ENCODE peak calls at places on chromosomes 12 and 14, in four cellular contexts. N, O, Q and L are unnamed samples.

GRCh38 chr12:68918960-68919359 is 14.0 kb downstream of the CPM start:
- DNase-seq in N (no peak), O (no peak), Q (no peak), L (no peak)

GRCh38 chr14:101200008-101200649 is 296.6 kb upstream of the RTL1 start:
- DNase-seq in N (no peak), O (no peak), Q (no peak), L (no peak)

GRCh38 chr14:53004976-53005375 is 54.1 kb upstream of the FERMT2 start:
- DNase-seq in N (no peak), O (no peak), Q (no peak), L (no peak)

GRCh38 chr14:73457050-73457934 is 1.1 kb downstream of the NUMB start:
- DNase-seq in N (no peak), O (peak), Q (peak), L (peak)

GRCh38 chr12:39380090-39380489 is 62.8 kb downstream of the KIF21A start:
- DNase-seq in N (no peak), O (no peak), Q (no peak), L (no peak)

GRCh38 chr12:93325855-93326254 is 51.9 kb upstream of the NUDT4 start:
- DNase-seq in N (no peak), O (no peak), Q (no peak), L (no peak)

GRCh38 chr12:131213896-131214442 is 260.3 kb downstream of the ADGRD1 start:
- DNase-seq in N (no peak), O (no peak), Q (no peak), L (no peak)

GRCh38 chr12:45518516-45519235 is 210.8 kb upstream of the ARID2 start:
- DNase-seq in N (no peak), O (no peak), Q (no peak), L (no peak)

GRCh38 chr14:99981806-99982205 is 83.4 kb upstream of the EVL start:
- DNase-seq in N (no peak), O (no peak), Q (no peak), L (no peak)

DNA sequence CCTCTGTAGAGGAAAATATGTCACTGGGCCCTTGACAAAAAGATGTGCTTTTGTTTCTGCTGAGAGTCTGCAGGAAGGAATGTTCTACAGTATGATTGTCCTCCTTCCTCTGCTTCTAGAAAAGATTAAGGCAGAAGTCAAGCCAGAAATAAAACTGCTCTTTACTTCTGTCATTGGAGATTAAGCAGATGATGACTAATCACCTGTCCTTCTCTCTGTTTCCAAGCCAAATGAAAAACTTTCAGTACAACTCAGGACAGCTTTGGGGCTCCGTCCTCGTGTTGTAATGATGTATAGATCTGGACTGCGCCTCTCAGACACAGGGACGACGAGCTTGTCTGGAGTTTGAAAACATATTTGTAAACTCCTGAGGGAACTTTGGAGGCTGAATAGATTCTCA is 159.3 kb downstream of the DYRK2 start:
- DNase-seq in N (no peak), O (no peak), Q (no peak), L (no peak)
- H3K27ac ChIP-seq in N (no peak), O (no peak), Q (no peak), L (peak)

GRCh38 chr12:92034858-92035401 is 110.7 kb downstream of the BTG1 start:
- DNase-seq in N (peak), O (peak), Q (peak), L (no peak)
- H3K4me3 ChIP-seq in N (peak), O (peak), Q (no peak), L (peak)

GRCh38 chr12:24534632-24535031 is 414.3 kb downstream of the BCAT1 start:
- DNase-seq in N (no peak), O (no peak), Q (no peak), L (no peak)
- TF ChIP-seq CTCF in N (no peak), O (no peak), Q (no peak), L (no peak)

GRCh38 chr12:31790759-31791158 is 61.9 kb upstream of the AMN1 start:
- DNase-seq in N (no peak), O (no peak), Q (no peak), L (no peak)
- H3K27ac ChIP-seq in N (no peak), O (no peak), Q (no peak), L (no peak)

GRCh38 chr12:6507102-6507998 is 13.4 kb downstream of the NCAPD2 start:
- DNase-seq in N (no peak), O (no peak), Q (no peak), L (no peak)
- H3K4me3 ChIP-seq in N (no peak), O (no peak), Q (no peak), L (no peak)

GRCh38 chr12:73935817-73936216 is 601.8 kb upstream of the ATXN7L3B start:
- DNase-seq in N (no peak), O (no peak), Q (no peak), L (no peak)
- TF ChIP-seq CTCF in N (no peak), O (no peak), Q (peak), L (no peak)

DNA sequence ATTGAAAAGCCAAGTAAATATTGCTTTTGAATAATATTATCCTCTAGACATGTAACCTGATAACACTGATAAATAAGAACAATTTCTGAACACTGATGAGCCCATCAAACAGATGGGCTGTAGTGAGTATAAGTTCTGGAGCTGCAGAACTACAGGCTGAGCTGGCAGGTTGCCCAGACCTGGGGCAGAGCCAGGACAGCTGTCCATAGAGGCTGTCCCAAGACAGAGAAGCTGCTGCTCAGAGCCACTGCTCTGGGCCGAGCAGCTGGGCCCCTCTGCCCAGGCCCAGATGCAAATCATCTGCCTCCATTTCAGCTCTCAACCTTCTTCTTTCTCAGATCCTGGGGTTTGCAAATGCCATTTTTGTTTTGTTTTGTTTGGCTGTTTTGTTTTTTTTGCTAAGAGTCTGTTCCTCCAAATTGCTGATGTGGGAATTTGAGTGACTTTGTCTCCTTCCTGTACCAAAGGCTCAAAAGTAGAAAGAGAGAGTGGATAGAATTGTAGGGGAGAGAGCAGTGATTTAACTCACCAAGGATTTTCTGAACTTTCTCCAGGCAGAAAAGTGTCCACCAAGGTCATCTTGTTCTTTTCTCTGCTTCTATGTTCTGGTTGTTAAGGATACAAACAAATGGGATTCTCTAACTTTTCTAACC is 4.0 kb upstream of the TESPA1 start:
- DNase-seq in N (no peak), O (peak), Q (no peak), L (no peak)
- H3K27ac ChIP-seq in N (no peak), O (no peak), Q (no peak), L (no peak)

GRCh38 chr14:32010561-32011188 is 66.4 kb upstream of the ARHGAP5 start:
- DNase-seq in N (peak), O (no peak), Q (peak), L (no peak)

GRCh38 chr14:32007755-32008374 is 69.2 kb upstream of the ARHGAP5 start:
- DNase-seq in N (no peak), O (no peak), Q (no peak), L (no peak)

GRCh38 chr14:32009636-32010560 is 67.2 kb upstream of the ARHGAP5 start:
- DNase-seq in N (no peak), O (no peak), Q (no peak), L (no peak)

GRCh38 chr14:32008602-32009193 is 68.4 kb upstream of the ARHGAP5 start:
- DNase-seq in N (no peak), O (no peak), Q (no peak), L (no peak)

DNA sequence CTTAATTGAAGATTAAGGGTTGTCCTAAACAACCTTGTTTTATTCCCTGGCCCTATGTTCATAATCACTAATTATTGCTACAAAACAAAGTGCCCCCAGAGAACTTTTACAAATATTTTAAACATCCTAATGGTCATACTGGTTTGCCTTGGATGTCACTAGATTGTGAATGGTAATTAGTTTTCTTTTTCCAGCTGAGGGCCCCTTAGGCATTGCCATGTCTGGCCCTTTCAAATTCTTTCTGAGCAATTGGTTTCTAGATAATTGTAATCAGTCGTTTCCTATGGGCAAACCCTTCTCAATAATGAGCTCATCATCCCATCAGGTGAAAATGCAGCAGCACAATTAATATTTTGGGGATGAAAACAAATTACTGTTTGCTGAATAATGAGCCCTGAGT is 67.9 kb upstream of the ARHGAP5 start:
- DNase-seq in N (no peak), O (no peak), Q (no peak), L (no peak)
- H3K4me3 ChIP-seq in N (no peak), O (no peak), Q (no peak), L (no peak)

GRCh38 chr12:51869490-51869865 is 18.4 kb upstream of the ANKRD33 start:
- DNase-seq in N (no peak), O (no peak), Q (no peak), L (no peak)
- TF ChIP-seq CTCF in N (no peak), O (no peak), Q (no peak), L (no peak)

GRCh38 chr12:109863961-109864712 is 16.2 kb downstream of the GLTP start:
- DNase-seq in N (peak), O (peak), Q (no peak), L (no peak)

GRCh38 chr12:109870648-109871047 is 9.7 kb downstream of the GLTP start:
- DNase-seq in N (no peak), O (no peak), Q (no peak), L (no peak)

GRCh38 chr12:109871678-109872314 is 8.5 kb downstream of the GLTP start:
- DNase-seq in N (peak), O (peak), Q (no peak), L (no peak)

GRCh38 chr12:109864916-109865315 is 15.4 kb downstream of the GLTP start:
- DNase-seq in N (no peak), O (peak), Q (peak), L (no peak)

DNA sequence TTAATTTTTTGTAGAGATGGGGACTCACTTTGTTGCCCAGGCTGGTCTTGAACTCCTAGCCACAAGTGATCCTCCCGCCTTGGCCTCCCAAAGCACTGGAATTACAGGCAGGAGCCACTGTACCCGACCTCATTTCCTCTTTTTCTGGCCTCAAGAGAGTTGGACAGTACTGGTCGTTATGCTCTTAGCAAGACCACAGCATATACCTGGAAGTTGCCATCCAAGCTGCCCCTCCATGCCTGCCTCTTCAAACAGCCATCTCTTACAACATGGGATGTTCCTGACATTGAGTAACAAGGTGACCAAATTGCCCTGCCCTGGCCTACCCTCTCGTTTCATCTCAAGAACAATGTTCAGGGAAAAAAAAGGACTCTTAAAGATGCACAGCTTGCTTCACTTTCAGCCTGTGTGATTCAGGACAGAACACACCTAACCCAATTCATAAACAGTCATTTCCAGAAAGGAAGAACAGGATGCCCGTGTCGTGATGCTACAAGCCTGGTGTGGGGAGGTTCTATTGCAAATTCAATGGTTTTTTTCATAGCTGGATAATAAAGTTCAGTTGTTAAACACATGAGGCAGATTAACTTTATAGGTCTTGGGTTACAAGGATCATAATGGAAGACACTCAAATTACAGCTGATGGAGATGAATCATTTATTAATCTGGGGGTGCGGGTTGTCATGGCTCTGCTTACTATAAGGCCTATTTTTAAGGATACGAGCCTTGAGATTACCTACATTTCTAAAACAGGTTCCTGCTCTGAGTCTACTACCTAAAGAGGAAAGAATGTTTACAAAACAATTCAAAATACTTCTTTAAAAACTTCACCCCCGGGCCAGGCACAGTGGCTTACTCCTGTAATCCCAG is 11.9 kb downstream of the GLTP start:
- DNase-seq in N (no peak), O (peak), Q (no peak), L (no peak)
- H3K27ac ChIP-seq in N (no peak), O (peak), Q (no peak), L (no peak)